ENCODE peak calls at places on chromosomes 2 and 18, in eight cellular contexts. T, I, A, Q, K, C, R and X are unnamed samples.

GRCh38 chr2:74414913-74415761 is 6.3 kb downstream of the C2orf81 start:
- DNase-seq in Q (peak; percentile 21), T (no peak), C (no peak), A (no peak), I (peak; percentile 58), K (peak; percentile 63), R (no peak), X (peak; percentile 81)

GRCh38 chr2:174247474-174248186 is 702 bp downstream of the OLA1 start:
- DNase-seq in C (no peak), R (no peak), A (no peak), K (no peak), Q (no peak), T (no peak), I (peak; percentile 42), X (peak; percentile 73)

GRCh38 chr2:122193622-122194021 is 438.2 kb downstream of the TSN start:
- DNase-seq in R (no peak), T (no peak), K (no peak), I (no peak), A (no peak), C (no peak), Q (no peak), X (no peak)

GRCh38 chr18:7273301-7273911 is 42.5 kb downstream of the LRRC30 start:
- DNase-seq in C (no peak), A (no peak), I (no peak), K (peak; percentile 81), R (no peak), T (no peak), Q (no peak), X (no peak)

GRCh38 chr2:82139979-82140611 is 1835.5 kb upstream of the LRRTM1 start:
- DNase-seq in A (no peak), R (peak; percentile 37), C (no peak), Q (no peak), I (peak; percentile 11), T (no peak), K (no peak), X (no peak)

GRCh38 chr2:54609241-54609640 is 114.2 kb upstream of the EML6 start:
- DNase-seq in T (no peak), I (no peak), K (no peak), R (no peak), C (no peak), Q (no peak), A (no peak), X (no peak)

GRCh38 chr2:38708900-38709321 is 42.2 kb downstream of the SRSF7 start:
- DNase-seq in K (no peak), R (no peak), I (no peak), C (no peak), T (no peak), A (no peak), Q (no peak), X (peak; percentile 29)

GRCh38 chr2:188381614-188382013 is 89.9 kb downstream of the GULP1 start:
- DNase-seq in K (peak; percentile 53), C (no peak), A (no peak), T (no peak), R (peak; percentile 68), I (no peak), Q (no peak), X (no peak)

GRCh38 chr2:229221641-229222040 is 49.4 kb downstream of the PID1 start:
- DNase-seq in Q (no peak), C (no peak), T (no peak), I (no peak), K (no peak), A (no peak), R (no peak), X (no peak)

GRCh38 chr2:70181363-70181956 is 9.4 kb downstream of the C2orf42 start:
- DNase-seq in I (no peak), T (no peak), Q (no peak), C (no peak), A (no peak), R (no peak), K (no peak), X (no peak)

GRCh38 chr2:150165988-150166965 is 321.2 kb downstream of the RND3 start:
- DNase-seq in K (peak; percentile 56), R (no peak), Q (no peak), A (no peak), C (no peak), T (no peak), I (no peak), X (no peak)